ENCODE peak calls at places on chromosomes 4 and X, in five cellular contexts. One of them, this sample, is unnamed.

GRCh38 chrX:150517303-150517896 is 51.0 kb upstream of the MTM1 start:
- DNase-seq in HCT116: no peak
- DNase-seq in GM23248: peak
- DNase-seq in MM.1S: no peak
- DNase-seq in neural progenitor cell: no peak
- DNase-seq in this sample: no peak

GRCh38 chr4:158578476-158578875 is 56.8 kb downstream of the RXFP1 start:
- DNase-seq in neural progenitor cell: no peak
- DNase-seq in HCT116: peak
- DNase-seq in GM23248: peak
- DNase-seq in MM.1S: peak
- DNase-seq in this sample: peak

GRCh38 chr4:167282171-167282864 is 48.0 kb upstream of the SPOCK3 start:
- DNase-seq in HCT116: no peak
- DNase-seq in GM23248: no peak
- DNase-seq in neural progenitor cell: no peak
- DNase-seq in MM.1S: no peak
- DNase-seq in this sample: no peak

GRCh38 chr4:99652596-99653436 is 4.8 kb downstream of the C4orf54 start:
- DNase-seq in neural progenitor cell: no peak
- DNase-seq in GM23248: no peak
- DNase-seq in MM.1S: no peak
- DNase-seq in HCT116: no peak
- DNase-seq in this sample: no peak

GRCh38 chrX:368811-369562 is 17.7 kb downstream of the PPP2R3B start:
- DNase-seq in MM.1S: no peak
- DNase-seq in neural progenitor cell: peak
- DNase-seq in HCT116: no peak
- DNase-seq in GM23248: peak
- DNase-seq in this sample: no peak

GRCh38 chr4:180150818-180151217 is 2092.4 kb upstream of the TENM3 start:
- DNase-seq in GM23248: peak
- DNase-seq in neural progenitor cell: no peak
- DNase-seq in HCT116: peak
- DNase-seq in MM.1S: peak
- DNase-seq in this sample: no peak

GRCh38 chrX:48468247-48468671 is 1.8 kb downstream of the SLC38A5 start:
- DNase-seq in HCT116: no peak
- DNase-seq in neural progenitor cell: peak
- DNase-seq in MM.1S: peak
- DNase-seq in GM23248: peak
- DNase-seq in this sample: no peak

GRCh38 chr4:169080970-169081369 is 70.9 kb upstream of the CBR4 start:
- DNase-seq in HCT116: no peak
- DNase-seq in GM23248: no peak
- DNase-seq in MM.1S: no peak
- DNase-seq in neural progenitor cell: no peak
- DNase-seq in this sample: peak

GRCh38 chr4:44522761-44523445 is 74.3 kb upstream of the KCTD8 start:
- DNase-seq in MM.1S: no peak
- DNase-seq in GM23248: no peak
- DNase-seq in neural progenitor cell: no peak
- DNase-seq in HCT116: no peak
- DNase-seq in this sample: no peak

DNA sequence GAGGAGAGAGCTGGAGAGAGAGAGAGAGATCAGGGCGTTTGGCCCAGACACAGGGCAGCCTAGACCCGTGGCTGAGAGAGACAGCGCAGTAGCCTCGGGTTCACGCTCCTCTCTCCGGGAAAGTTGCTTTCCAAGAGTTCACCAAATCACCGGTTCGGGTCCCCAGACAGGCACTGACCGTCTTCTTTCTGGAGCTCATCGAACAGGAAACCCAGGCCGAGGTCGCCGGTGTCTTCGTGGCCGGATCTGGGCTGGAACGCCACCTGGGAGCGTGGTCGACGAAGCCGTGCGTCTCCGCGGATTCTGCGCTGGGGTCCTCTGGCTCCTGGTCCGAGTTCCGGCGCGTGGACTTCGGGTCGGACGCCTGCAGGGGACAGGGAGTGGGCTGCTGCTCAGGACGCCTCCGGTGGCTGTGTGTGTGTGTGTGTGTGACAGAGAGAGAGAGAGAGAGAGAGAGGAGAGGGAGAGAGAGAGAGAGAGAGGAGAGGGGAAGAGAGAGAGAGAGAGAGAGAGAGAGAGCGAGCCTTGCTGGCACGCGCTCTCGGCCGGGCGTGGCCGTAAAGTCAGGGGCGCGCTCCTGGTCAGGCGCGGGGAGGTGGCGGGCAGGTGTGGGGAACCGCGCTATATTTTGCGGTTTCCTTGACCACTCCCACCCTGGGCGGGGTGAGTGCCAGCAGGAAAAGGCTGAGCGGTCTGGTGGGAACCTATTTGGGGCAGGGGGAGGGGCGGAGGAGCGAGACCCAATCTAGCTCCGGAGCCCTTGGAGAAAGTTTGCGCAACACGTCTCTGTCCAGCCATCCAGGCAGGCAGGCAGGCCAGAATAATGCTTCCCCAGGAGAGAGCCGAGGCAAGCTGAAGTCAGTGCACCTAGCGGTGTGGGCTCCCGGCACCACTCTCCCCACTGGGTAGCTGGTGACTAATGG is 62.1 kb downstream of the RHOXF2B start:
- DNase-seq in GM23248: peak
- DNase-seq in HCT116: no peak
- DNase-seq in MM.1S: peak
- DNase-seq in neural progenitor cell: peak
- DNase-seq in this sample: peak
- TF ChIP-seq EZH2 in GM23248: no peak
- TF ChIP-seq EZH2 in HCT116: no peak
- TF ChIP-seq EZH2 in MM.1S: no peak
- TF ChIP-seq EZH2 in neural progenitor cell: peak
- TF ChIP-seq EZH2 in this sample: no peak

DNA sequence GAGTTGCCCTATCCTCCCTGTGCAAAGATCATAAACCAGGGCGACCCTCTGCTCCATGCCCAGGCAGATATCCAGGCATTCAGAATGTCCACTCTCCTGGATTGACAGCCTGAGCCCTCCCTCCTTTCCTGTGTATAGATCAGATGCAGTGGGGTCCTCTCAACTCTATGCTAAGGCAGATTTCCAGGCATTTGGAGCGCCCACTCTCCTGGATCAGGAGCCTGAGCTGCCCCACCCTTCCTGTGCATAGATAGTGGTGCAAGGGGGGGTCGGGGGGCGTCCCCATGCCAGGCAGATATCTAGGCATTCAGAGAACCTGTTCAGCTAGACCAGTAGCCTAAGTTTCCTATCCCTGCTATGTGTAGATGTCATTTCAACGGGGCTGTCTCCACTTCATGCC is 941.1 kb downstream of the PCDH19 start:
- DNase-seq in GM23248: no peak
- DNase-seq in HCT116: no peak
- DNase-seq in MM.1S: no peak
- DNase-seq in neural progenitor cell: no peak
- DNase-seq in this sample: no peak
- H2AFZ ChIP-seq in GM23248: no peak
- H2AFZ ChIP-seq in HCT116: no peak
- H2AFZ ChIP-seq in MM.1S: no peak
- H2AFZ ChIP-seq in neural progenitor cell: no peak
- H2AFZ ChIP-seq in this sample: no peak

DNA sequence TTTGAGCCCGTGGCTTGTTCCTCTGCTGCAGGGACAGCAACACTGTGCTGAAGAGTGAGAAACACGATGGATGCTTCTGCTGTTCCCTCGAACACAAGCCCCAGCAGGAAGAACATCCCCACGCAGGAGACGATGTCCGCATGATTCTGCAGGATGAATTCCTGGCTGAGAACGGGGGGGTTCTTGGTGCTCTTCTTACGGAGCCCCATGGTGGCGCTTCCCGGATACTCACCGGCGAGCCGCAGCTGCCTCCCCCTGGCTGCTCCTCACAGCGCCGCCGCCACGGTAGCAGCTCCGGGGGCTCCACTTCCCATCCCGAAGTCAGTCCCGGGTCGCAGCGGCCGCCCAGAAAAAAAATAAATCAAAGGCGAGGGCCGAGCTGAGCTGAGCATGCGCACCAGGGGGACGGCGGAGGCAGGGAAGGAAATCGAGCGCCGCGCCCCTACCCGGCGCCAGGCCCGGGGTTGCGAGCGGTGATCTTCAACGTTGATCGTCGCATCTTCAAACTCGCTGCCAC is at the start of gene TRAM1L1:
- DNase-seq in GM23248: peak
- DNase-seq in HCT116: no peak
- DNase-seq in MM.1S: no peak
- DNase-seq in neural progenitor cell: peak
- DNase-seq in this sample: peak
- TF ChIP-seq EZH2phosphoT487 in GM23248: no peak
- TF ChIP-seq EZH2phosphoT487 in HCT116: no peak
- TF ChIP-seq EZH2phosphoT487 in MM.1S: no peak
- TF ChIP-seq EZH2phosphoT487 in neural progenitor cell: no peak
- TF ChIP-seq EZH2phosphoT487 in this sample: no peak

DNA sequence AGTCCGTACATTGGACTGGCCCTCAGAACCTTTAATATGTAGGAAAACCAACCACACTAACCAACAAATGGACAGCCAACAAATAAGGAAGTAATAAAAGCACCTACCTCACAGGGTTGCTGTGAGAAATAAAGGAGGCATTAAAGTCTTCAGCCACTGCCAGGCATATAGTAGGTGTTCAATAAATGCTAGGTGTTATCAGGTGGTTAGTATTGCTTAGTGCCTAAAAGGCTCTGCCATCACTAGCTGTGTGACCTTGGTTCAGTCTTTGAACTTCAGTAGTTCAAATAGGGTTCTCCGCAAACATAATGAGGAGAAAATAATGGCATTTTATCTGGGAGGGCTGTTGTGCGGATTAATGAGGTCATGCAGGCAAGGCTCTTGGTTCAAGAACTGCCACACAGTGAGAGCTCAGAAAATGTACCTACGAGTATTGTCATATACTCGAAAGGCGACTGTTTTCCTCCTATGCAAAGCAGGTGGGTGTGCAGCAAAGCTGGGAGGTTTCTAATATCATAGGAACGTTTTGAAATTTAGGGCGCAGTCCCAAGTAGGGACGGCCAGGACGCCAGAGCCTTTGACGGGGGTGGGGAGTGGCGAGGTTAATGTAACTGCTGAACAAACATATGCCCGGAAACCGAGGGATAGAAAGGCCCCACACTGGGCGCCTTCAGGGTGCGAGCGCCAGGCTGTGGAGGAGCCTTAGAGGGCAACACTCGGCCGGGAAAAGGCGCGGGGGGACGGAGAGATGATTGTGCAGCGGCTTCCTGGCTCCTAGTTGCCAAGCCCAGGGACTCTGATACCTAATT is 7.0 kb upstream of the GSX2 start:
- DNase-seq in MM.1S: no peak
- DNase-seq in GM23248: no peak
- DNase-seq in HCT116: no peak
- DNase-seq in neural progenitor cell: peak
- DNase-seq in this sample: no peak
- TF ChIP-seq EZH2 in MM.1S: no peak
- TF ChIP-seq EZH2 in GM23248: no peak
- TF ChIP-seq EZH2 in HCT116: no peak
- TF ChIP-seq EZH2 in neural progenitor cell: peak
- TF ChIP-seq EZH2 in this sample: peak

DNA sequence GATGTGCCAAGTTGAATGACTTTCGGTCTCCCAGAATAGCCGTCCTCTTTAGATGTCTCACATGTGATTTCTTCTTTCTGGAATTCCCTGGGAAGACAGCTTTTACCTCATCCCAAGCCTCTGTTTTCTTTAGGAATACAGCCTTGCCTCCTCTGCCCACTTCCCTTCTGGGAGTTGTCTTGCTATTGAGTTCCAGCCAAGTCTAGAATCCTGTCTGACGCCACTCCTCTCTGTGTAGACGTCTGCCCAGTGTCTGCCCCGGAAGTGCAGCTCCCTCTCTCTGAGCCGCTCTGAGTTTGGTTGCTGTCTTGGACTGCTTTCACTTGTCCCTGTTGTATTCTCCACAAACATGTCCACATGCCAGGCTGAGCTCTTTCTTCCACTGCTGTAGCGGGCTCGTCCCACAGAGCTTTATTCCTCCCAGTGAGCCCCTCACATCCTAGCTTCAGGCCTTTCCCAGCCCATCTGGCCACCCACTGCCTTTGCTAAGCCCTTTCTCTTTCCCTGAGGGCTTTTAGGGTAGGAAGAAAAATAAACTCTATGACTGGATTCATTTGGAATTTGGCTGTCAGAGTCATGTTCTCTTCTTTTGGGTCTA is 9.0 kb upstream of the IGFBP7 start:
- DNase-seq in neural progenitor cell: peak
- DNase-seq in HCT116: no peak
- DNase-seq in MM.1S: no peak
- DNase-seq in GM23248: peak
- DNase-seq in this sample: peak
- H2AFZ ChIP-seq in neural progenitor cell: no peak
- H2AFZ ChIP-seq in HCT116: no peak
- H2AFZ ChIP-seq in MM.1S: no peak
- H2AFZ ChIP-seq in GM23248: peak
- H2AFZ ChIP-seq in this sample: no peak

DNA sequence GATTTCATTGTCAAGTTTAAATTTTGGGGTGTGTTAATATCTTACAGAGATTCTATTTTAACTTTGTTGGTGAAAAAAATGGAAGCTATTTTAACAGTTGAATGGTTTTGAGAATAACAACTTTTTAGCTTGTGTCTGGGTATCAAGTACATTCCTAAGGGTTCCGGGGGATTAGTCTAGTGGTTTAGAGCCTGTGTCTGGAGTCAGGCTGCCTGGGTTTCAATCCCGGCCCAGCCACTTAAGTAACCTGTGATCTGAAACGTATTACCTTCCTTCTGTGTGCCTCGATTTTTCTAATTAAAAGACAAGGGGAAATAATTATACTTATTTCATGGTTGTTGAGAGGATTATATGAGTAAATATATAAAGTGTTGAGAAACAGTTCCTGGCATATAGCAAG is 288.6 kb upstream of the NR3C2 start:
- DNase-seq in HCT116: no peak
- DNase-seq in GM23248: no peak
- DNase-seq in neural progenitor cell: peak
- DNase-seq in MM.1S: no peak
- DNase-seq in this sample: no peak
- TF ChIP-seq EZH2phosphoT487 in HCT116: no peak
- TF ChIP-seq EZH2phosphoT487 in GM23248: no peak
- TF ChIP-seq EZH2phosphoT487 in neural progenitor cell: no peak
- TF ChIP-seq EZH2phosphoT487 in MM.1S: no peak
- TF ChIP-seq EZH2phosphoT487 in this sample: no peak

GRCh38 chrX:9440116-9440844 is 24.6 kb upstream of the TBL1X start:
- DNase-seq in GM23248: no peak
- DNase-seq in MM.1S: no peak
- DNase-seq in neural progenitor cell: no peak
- DNase-seq in HCT116: no peak
- DNase-seq in this sample: no peak
- TF ChIP-seq EZH2 in GM23248: no peak
- TF ChIP-seq EZH2 in MM.1S: no peak
- TF ChIP-seq EZH2 in neural progenitor cell: no peak
- TF ChIP-seq EZH2 in HCT116: no peak
- TF ChIP-seq EZH2 in this sample: no peak

GRCh38 chrX:70172226-70172625 is 5.1 kb upstream of the DGAT2L6 start:
- DNase-seq in MM.1S: no peak
- DNase-seq in GM23248: peak
- DNase-seq in neural progenitor cell: no peak
- DNase-seq in HCT116: no peak
- DNase-seq in this sample: no peak
- H2AFZ ChIP-seq in MM.1S: no peak
- H2AFZ ChIP-seq in GM23248: no peak
- H2AFZ ChIP-seq in neural progenitor cell: no peak
- H2AFZ ChIP-seq in HCT116: no peak
- H2AFZ ChIP-seq in this sample: no peak